ENCODE peak calls at places on chromosome 4, in five cellular contexts. One of them, this sample, is unnamed.

GRCh38 chr4:176193898-176194297 is 1.5 kb downstream of the SPATA4 start:
- DNase-seq in HTR-8/SVneo: no peak
- DNase-seq in epithelial cell of esophagus: peak
- DNase-seq in endothelial cell of umbilical vein: peak
- DNase-seq in stimulated activated CD4-positive, alpha-beta T cell treated with anti-CD3 and anti-CD28 coated beads, Interleukin-4, amount 100 ng/mL, for 1 hour: peak
- DNase-seq in this sample: no peak

GRCh38 chr4:164935363-164935762 is 42.1 kb downstream of the TRIM61 start:
- DNase-seq in HTR-8/SVneo: no peak
- DNase-seq in epithelial cell of esophagus: no peak
- DNase-seq in endothelial cell of umbilical vein: no peak
- DNase-seq in stimulated activated CD4-positive, alpha-beta T cell treated with anti-CD3 and anti-CD28 coated beads, Interleukin-4, amount 100 ng/mL, for 1 hour: no peak
- DNase-seq in this sample: no peak

GRCh38 chr4:142850478-142850877 is 4.4 kb upstream of the INPP4B start:
- DNase-seq in HTR-8/SVneo: no peak
- DNase-seq in epithelial cell of esophagus: peak
- DNase-seq in endothelial cell of umbilical vein: no peak
- DNase-seq in stimulated activated CD4-positive, alpha-beta T cell treated with anti-CD3 and anti-CD28 coated beads, Interleukin-4, amount 100 ng/mL, for 1 hour: no peak
- DNase-seq in this sample: no peak

GRCh38 chr4:94036964-94037363 is 170.7 kb upstream of the SMARCAD1 start:
- DNase-seq in HTR-8/SVneo: no peak
- DNase-seq in epithelial cell of esophagus: peak
- DNase-seq in endothelial cell of umbilical vein: no peak
- DNase-seq in stimulated activated CD4-positive, alpha-beta T cell treated with anti-CD3 and anti-CD28 coated beads, Interleukin-4, amount 100 ng/mL, for 1 hour: no peak
- DNase-seq in this sample: no peak

GRCh38 chr4:1249731-1250526 is 999 bp upstream of the CTBP1 start:
- DNase-seq in HTR-8/SVneo: no peak
- DNase-seq in epithelial cell of esophagus: peak
- DNase-seq in endothelial cell of umbilical vein: peak
- DNase-seq in stimulated activated CD4-positive, alpha-beta T cell treated with anti-CD3 and anti-CD28 coated beads, Interleukin-4, amount 100 ng/mL, for 1 hour: peak
- DNase-seq in this sample: no peak

GRCh38 chr4:69881173-69881773 is 21.3 kb upstream of the SULT1E1 start:
- DNase-seq in HTR-8/SVneo: peak
- DNase-seq in epithelial cell of esophagus: peak
- DNase-seq in endothelial cell of umbilical vein: peak
- DNase-seq in stimulated activated CD4-positive, alpha-beta T cell treated with anti-CD3 and anti-CD28 coated beads, Interleukin-4, amount 100 ng/mL, for 1 hour: peak
- DNase-seq in this sample: peak

GRCh38 chr4:73311428-73311827 is 52.8 kb upstream of the ANKRD17 start:
- DNase-seq in HTR-8/SVneo: peak
- DNase-seq in epithelial cell of esophagus: peak
- DNase-seq in endothelial cell of umbilical vein: peak
- DNase-seq in stimulated activated CD4-positive, alpha-beta T cell treated with anti-CD3 and anti-CD28 coated beads, Interleukin-4, amount 100 ng/mL, for 1 hour: no peak
- DNase-seq in this sample: no peak

GRCh38 chr4:171846232-171846631 is 33.0 kb downstream of the GALNTL6 start:
- DNase-seq in HTR-8/SVneo: peak
- DNase-seq in epithelial cell of esophagus: peak
- DNase-seq in endothelial cell of umbilical vein: peak
- DNase-seq in stimulated activated CD4-positive, alpha-beta T cell treated with anti-CD3 and anti-CD28 coated beads, Interleukin-4, amount 100 ng/mL, for 1 hour: no peak
- DNase-seq in this sample: peak